ENCODE peak calls at places on chromosomes 16 and 17, in four cellular contexts. L, E, V and S are unnamed samples.

GRCh38 chr17:19386974-19387920 is at the start of gene MFAP4:
- DNase-seq in L (no peak), E (no peak), V (no peak), S (peak)

GRCh38 chr17:74960739-74961342 is 11.7 kb downstream of the HID1 start:
- DNase-seq in L (no peak), E (no peak), V (peak), S (peak)

GRCh38 chr17:13601776-13602551 is at the start of gene HS3ST3A1:
- DNase-seq in V (no peak), E (peak), L (no peak), S (peak)

GRCh38 chr17:77594416-77595209 is 363.9 kb upstream of the TNRC6C start:
- DNase-seq in E (no peak), L (peak), V (no peak), S (no peak)

GRCh38 chr17:79803997-79804855 is 7.3 kb upstream of the CBX8 start:
- DNase-seq in E (no peak), L (no peak), V (no peak), S (no peak)

GRCh38 chr16:31712064-31712540 is 161.5 kb upstream of the ZNF267 start:
- DNase-seq in V (no peak), L (no peak), E (no peak), S (no peak)

GRCh38 chr17:59890720-59891119 is 2.0 kb downstream of the TUBD1 start:
- DNase-seq in V (no peak), L (no peak), E (peak), S (peak)

GRCh38 chr16:22360963-22361659 is 13.3 kb downstream of the CDR2 start:
- DNase-seq in E (no peak), V (no peak), L (no peak), S (no peak)

GRCh38 chr16:65101009-65101408 is 20.9 kb downstream of the CDH11 start:
- DNase-seq in E (no peak), L (no peak), V (no peak), S (no peak)

GRCh38 chr17:33964344-33964979 is 290.6 kb upstream of the CCL2 start:
- DNase-seq in L (no peak), E (peak), V (no peak), S (no peak)

GRCh38 chr17:16442594-16443389 is 27.4 kb downstream of the TRPV2 start:
- DNase-seq in L (no peak), V (peak), E (no peak), S (no peak)